ENCODE peak calls at places on chromosomes 16 and 17, in six cellular contexts. C, R, A, F, T and B are unnamed samples.

GRCh38 chr17:54898576-54898975 is 2.1 kb upstream of the TOM1L1 start:
- DNase-seq in C (no peak), R (no peak), A (no peak), F (no peak), T (no peak), B (no peak)

GRCh38 chr17:7684856-7685532 is 2.3 kb downstream of the TP53 start:
- DNase-seq in C (no peak), R (no peak), A (no peak), F (no peak), T (no peak), B (no peak)

GRCh38 chr16:84930298-84931106 is 80.8 kb downstream of the ZDHHC7 start:
- DNase-seq in C (no peak), R (no peak), A (no peak), F (no peak), T (no peak), B (no peak)

GRCh38 chr17:65345261-65346060 is 208.3 kb downstream of the RGS9 start:
- DNase-seq in C (no peak), R (no peak), A (no peak), F (no peak), T (no peak), B (no peak)

GRCh38 chr16:55539049-55539448 is 27.4 kb upstream of the CAPNS2 start:
- DNase-seq in C (peak), R (no peak), A (no peak), F (no peak), T (no peak), B (no peak)

GRCh38 chr16:14579266-14579665 is 50.8 kb downstream of the PARN start:
- DNase-seq in C (no peak), R (no peak), A (no peak), F (no peak), T (no peak), B (no peak)

GRCh38 chr16:72530434-72530833 is 358.5 kb upstream of the PMFBP1 start:
- DNase-seq in C (peak), R (no peak), A (no peak), F (no peak), T (no peak), B (no peak)

GRCh38 chr16:75789237-75789636 is 62.9 kb upstream of the CPHXL start:
- DNase-seq in C (peak), R (no peak), A (no peak), F (no peak), T (peak), B (no peak)

GRCh38 chr17:66415366-66416206 is 113.2 kb downstream of the PRKCA start:
- DNase-seq in C (no peak), R (no peak), A (no peak), F (no peak), T (no peak), B (peak)

GRCh38 chr16:74577882-74578366 is 29.0 kb downstream of the GLG1 start:
- DNase-seq in C (peak), R (no peak), A (no peak), F (no peak), T (no peak), B (no peak)

GRCh38 chr17:81400154-81400938 is 5.1 kb downstream of the BAHCC1 start:
- DNase-seq in C (peak), R (no peak), A (no peak), F (peak), T (no peak), B (peak)

GRCh38 chr16:64950262-64950661 is 171.6 kb downstream of the CDH11 start:
- DNase-seq in C (no peak), R (no peak), A (no peak), F (no peak), T (no peak), B (no peak)

GRCh38 chr17:12789976-12790805 is 893 bp downstream of the ARHGAP44 start:
- DNase-seq in C (no peak), R (no peak), A (no peak), F (peak), T (no peak), B (peak)

GRCh38 chr17:77391668-77392375 is 251.1 kb downstream of the SEC14L1 start:
- DNase-seq in C (peak), R (peak), A (peak), F (no peak), T (no peak), B (peak)

GRCh38 chr16:16042076-16042475 is 92.7 kb downstream of the ABCC1 start:
- DNase-seq in C (peak), R (no peak), A (no peak), F (no peak), T (peak), B (no peak)

GRCh38 chr16:15981382-15981781 is 32.0 kb downstream of the ABCC1 start:
- DNase-seq in C (no peak), R (no peak), A (no peak), F (no peak), T (no peak), B (no peak)

GRCh38 chr17:8072339-8072726 is 15.2 kb downstream of the ALOX12B start:
- DNase-seq in C (no peak), R (no peak), A (no peak), F (peak), T (no peak), B (no peak)

GRCh38 chr16:57115504-57116182 is 23.3 kb downstream of the CPNE2 start:
- DNase-seq in C (peak), R (no peak), A (peak), F (no peak), T (peak), B (no peak)

GRCh38 chr17:76088041-76088867 is 9.3 kb downstream of the ZACN start:
- DNase-seq in C (no peak), R (no peak), A (no peak), F (no peak), T (no peak), B (no peak)
- TF ChIP-seq CTCF in C (no peak), R (no peak), A (no peak), F (no peak), T (no peak), B (no peak)

GRCh38 chr17:40286473-40286872 is 1.2 kb upstream of the CDC6 start:
- DNase-seq in C (no peak), R (no peak), A (no peak), F (no peak), T (no peak), B (no peak)

GRCh38 chr17:40281663-40282062 is 6.0 kb upstream of the CDC6 start:
- DNase-seq in C (no peak), R (peak), A (no peak), F (no peak), T (no peak), B (no peak)

GRCh38 chr17:40283662-40284061 is 4.0 kb upstream of the CDC6 start:
- DNase-seq in C (peak), R (no peak), A (no peak), F (no peak), T (no peak), B (peak)

GRCh38 chr17:40287159-40287493 is 553 bp upstream of the CDC6 start:
- DNase-seq in C (no peak), R (no peak), A (no peak), F (no peak), T (no peak), B (no peak)

DNA sequence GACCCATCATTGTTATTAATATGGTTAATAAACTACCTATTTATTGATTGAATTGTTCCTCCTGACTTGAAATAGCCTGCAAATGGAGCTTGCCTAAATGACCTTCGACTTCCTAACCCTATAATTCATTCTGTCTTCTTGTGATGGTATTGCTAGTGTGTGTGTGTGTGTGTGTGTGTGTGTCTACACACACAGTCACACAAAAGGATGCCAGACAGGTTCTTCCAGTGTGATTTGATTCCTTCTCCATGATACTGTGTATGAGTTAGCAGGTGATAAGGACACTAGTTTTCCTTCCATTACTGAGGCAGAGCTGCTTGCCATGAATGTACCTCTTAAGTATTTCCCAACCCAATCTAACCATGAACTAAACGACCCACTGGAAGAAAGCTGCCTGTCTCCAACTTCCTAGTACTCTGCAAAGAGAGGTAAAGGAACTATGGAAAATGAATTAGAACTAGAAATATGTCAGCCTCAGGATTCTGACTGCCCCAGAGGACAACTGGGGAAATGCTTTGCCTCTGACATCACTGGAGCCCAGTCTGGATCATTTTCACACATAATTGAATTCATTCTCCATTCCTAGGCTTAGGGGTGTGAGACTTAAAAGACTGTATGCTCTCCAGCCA is 3.5 kb upstream of the CDC6 start:
- DNase-seq in C (peak), R (no peak), A (no peak), F (no peak), T (no peak), B (peak)
- TF ChIP-seq CTCF in C (peak), R (no peak), A (no peak), F (peak), T (peak), B (no peak)

GRCh38 chr17:79838541-79839274 is 532 bp downstream of the CBX4 start:
- DNase-seq in C (peak), R (no peak), A (peak), F (peak), T (peak), B (peak)

GRCh38 chr17:79837888-79838540 is 1.2 kb downstream of the CBX4 start:
- DNase-seq in C (no peak), R (no peak), A (no peak), F (no peak), T (no peak), B (peak)

GRCh38 chr17:79835953-79836951 is 3.0 kb downstream of the CBX4 start:
- DNase-seq in C (peak), R (no peak), A (no peak), F (peak), T (no peak), B (peak)

GRCh38 chr17:79835470-79835899 is 3.8 kb downstream of the CBX4 start:
- DNase-seq in C (no peak), R (no peak), A (no peak), F (no peak), T (no peak), B (peak)

DNA sequence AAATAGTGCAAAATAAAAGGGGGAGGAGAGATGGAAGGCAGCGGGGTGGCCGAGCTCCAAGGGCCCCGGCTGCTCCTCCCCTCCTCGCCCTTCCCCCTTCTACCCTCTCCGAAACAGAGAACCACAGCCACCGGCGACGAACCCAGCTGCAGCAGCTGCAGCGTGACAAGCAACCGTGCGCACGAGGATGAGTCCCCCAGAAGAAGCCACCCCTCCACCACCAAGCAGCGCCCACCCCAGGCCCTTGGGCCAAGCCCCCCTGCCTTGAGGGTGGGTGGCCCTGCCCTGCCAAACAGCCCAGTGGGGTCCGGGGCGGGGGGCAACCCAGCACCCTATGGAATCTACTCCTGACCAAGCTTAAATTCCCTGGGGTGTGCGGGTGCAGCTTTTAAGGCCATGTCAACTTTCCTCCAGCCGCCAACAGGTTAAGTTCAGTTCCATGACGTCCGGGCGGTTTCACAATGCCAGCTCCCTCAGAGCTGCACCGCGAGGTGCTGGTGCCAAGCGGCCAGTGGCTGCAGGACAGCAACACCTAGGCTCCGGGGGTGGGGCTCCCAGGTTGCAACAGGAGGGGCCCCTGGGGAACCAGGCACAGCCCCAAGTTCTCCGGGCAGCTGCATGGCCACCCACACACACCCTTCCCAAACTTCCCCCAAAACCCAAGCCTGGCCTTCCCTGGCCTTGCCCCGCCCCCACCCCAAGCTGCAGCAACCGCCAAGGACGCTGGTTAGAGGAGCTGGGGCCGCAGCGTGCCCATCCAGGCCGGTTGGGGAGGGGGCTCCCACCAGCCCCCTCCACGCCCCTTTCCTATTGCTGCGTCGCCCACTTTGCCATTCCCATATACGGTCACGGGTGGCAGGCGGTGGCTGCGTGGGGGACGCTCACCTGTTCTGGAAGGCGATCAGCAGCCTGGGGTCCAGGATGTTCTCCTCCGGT is 2.0 kb downstream of the CBX4 start:
- DNase-seq in C (peak), R (peak), A (peak), F (peak), T (peak), B (peak)
- TF ChIP-seq CTCF in C (no peak), R (no peak), A (no peak), F (peak), T (peak), B (no peak)

GRCh38 chr16:17565605-17566004 is 94.8 kb upstream of the XYLT1 start:
- DNase-seq in C (no peak), R (no peak), A (no peak), F (no peak), T (no peak), B (no peak)
- TF ChIP-seq CTCF in C (no peak), R (no peak), A (no peak), F (no peak), T (no peak), B (no peak)

GRCh38 chr16:47113130-47113529 is 30.6 kb downstream of the NETO2 start:
- DNase-seq in C (no peak), R (no peak), A (no peak), F (no peak), T (no peak), B (no peak)
- TF ChIP-seq CTCF in C (no peak), R (no peak), A (no peak), F (no peak), T (no peak), B (no peak)

GRCh38 chr17:42536048-42536371 is at the start of gene NAGLU:
- DNase-seq in C (peak), R (peak), A (peak), F (peak), T (peak), B (peak)

GRCh38 chr17:42535400-42536047 is 517 bp upstream of the NAGLU start:
- DNase-seq in C (no peak), R (no peak), A (no peak), F (no peak), T (no peak), B (no peak)

GRCh38 chr17:42537156-42537805 is 1.2 kb downstream of the NAGLU start:
- DNase-seq in C (no peak), R (no peak), A (peak), F (no peak), T (no peak), B (no peak)

GRCh38 chr17:42537826-42538451 is 1.9 kb downstream of the NAGLU start:
- DNase-seq in C (no peak), R (no peak), A (no peak), F (no peak), T (no peak), B (no peak)

GRCh38 chr17:42536372-42537155 is 523 bp downstream of the NAGLU start:
- DNase-seq in C (peak), R (peak), A (peak), F (peak), T (peak), B (peak)
- TF ChIP-seq CTCF in C (no peak), R (no peak), A (no peak), F (peak), T (no peak), B (no peak)

DNA sequence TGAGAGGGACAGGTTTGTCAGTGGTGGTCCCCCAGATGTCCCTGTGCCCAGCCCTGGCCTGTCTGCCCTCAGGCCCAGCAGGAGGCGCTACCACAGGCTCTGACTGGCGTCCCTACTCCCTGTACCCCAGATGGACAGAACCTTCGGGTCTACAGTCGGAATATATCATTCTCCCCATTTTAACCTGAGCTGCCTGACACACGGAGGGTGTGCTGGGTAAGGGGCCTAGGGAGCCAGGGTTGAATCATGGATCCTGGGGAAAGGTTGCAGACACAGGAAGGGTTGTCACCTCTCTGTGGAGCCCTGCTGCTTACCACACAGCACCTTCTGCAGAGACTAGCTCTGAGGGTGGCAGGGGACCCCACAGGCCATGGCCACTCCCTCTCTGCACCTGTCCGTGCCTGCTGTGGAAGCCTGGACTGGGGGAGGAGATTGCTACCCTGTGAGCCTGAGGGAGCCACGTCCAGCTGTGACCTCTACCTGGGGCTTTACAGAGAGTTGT is 162.2 kb upstream of the ZNF267 start:
- DNase-seq in C (no peak), R (no peak), A (no peak), F (no peak), T (no peak), B (no peak)
- TF ChIP-seq CTCF in C (no peak), R (no peak), A (no peak), F (no peak), T (no peak), B (no peak)